ENCODE peak calls at places on chromosomes 16 and 17, in eight cellular contexts. B is neuronal stem cell, U is HCT116, G is prostate gland, L is testis, Y is lung, A is heart right ventricle, K is aorta. O is an unnamed sample.

GRCh38 chr16:51243836-51244483 is 92.9 kb upstream of the SALL1 start:
- DNase-seq in L (no peak), Y (no peak), B (no peak), A (no peak), U (no peak), G (no peak), K (no peak), O (no peak)

GRCh38 chr17:41049110-41049509 is 2.0 kb upstream of the KRTAP2-1 start:
- DNase-seq in L (no peak), B (no peak), A (no peak), U (no peak), G (no peak), Y (no peak), K (no peak), O (no peak)

GRCh38 chr17:69857412-69857835 is 217.6 kb upstream of the KCNJ16 start:
- DNase-seq in B (no peak), U (peak), Y (no peak), G (no peak), L (no peak), A (no peak), K (no peak), O (no peak)

GRCh38 chr16:67017810-67018488 is 11.0 kb upstream of the CBFB start:
- DNase-seq in G (peak), K (peak), L (peak), Y (peak), B (peak), A (peak), U (peak), O (peak)

GRCh38 chr16:85657267-85657650 is 31.5 kb downstream of the GINS2 start:
- DNase-seq in G (no peak), U (no peak), L (no peak), Y (no peak), B (no peak), K (no peak), A (no peak), O (no peak)

GRCh38 chr17:797236-797635 is 15.1 kb downstream of the MRM3 start:
- DNase-seq in K (peak), U (no peak), B (no peak), Y (no peak), A (no peak), G (no peak), L (no peak), O (no peak)

GRCh38 chr16:82653550-82654511 is 27.1 kb downstream of the CDH13 start:
- DNase-seq in G (no peak), B (no peak), K (no peak), Y (no peak), U (peak), A (no peak), L (no peak), O (peak)

GRCh38 chr17:82384730-82385429 is 13.3 kb downstream of the UTS2R start:
- DNase-seq in U (no peak), Y (peak), B (no peak), K (peak), G (peak), L (peak), A (peak), O (peak)

GRCh38 chr16:5678371-5678770 is 580.8 kb upstream of the EEF2KMT start:
- DNase-seq in L (no peak), G (no peak), A (no peak), B (peak), Y (no peak), K (no peak), U (no peak), O (no peak)

GRCh38 chr16:51290886-51291285 is 139.8 kb upstream of the SALL1 start:
- DNase-seq in U (no peak), Y (no peak), G (no peak), A (no peak), B (no peak), L (no peak), K (no peak), O (no peak)

GRCh38 chr17:11996722-11997146 is 541 bp downstream of the ZNF18 start:
- DNase-seq in A (no peak), U (peak), L (peak), K (no peak), B (no peak), Y (no peak), G (peak), O (peak)

GRCh38 chr17:83113792-83114191 is 34.4 kb downstream of the METRNL start:
- DNase-seq in B (no peak), G (no peak), A (no peak), Y (no peak), L (no peak), K (no peak), U (no peak), O (no peak)

GRCh38 chr16:11089504-11090124 is 145.2 kb downstream of the CLEC16A start:
- DNase-seq in L (no peak), A (no peak), Y (peak), B (no peak), U (no peak), G (no peak), K (no peak), O (no peak)

GRCh38 chr16:87661561-87661960 is 59.3 kb downstream of the JPH3 start:
- DNase-seq in A (peak), Y (no peak), U (no peak), B (peak), L (peak), K (no peak), G (no peak), O (peak)

GRCh38 chr17:13346996-13347762 is 254.6 kb downstream of the HS3ST3A1 start:
- DNase-seq in L (no peak), K (no peak), Y (no peak), A (no peak), B (no peak), G (no peak), U (peak), O (peak)

GRCh38 chr16:11671676-11672075 is 3.4 kb downstream of the SNN start:
- DNase-seq in A (no peak), G (no peak), B (no peak), U (no peak), L (no peak), Y (no peak), K (peak), O (no peak)

GRCh38 chr16:29662729-29663019 is 373 bp upstream of the SPN start:
- DNase-seq in L (no peak), G (no peak), U (no peak), Y (no peak), A (no peak), B (no peak), K (no peak), O (no peak)

GRCh38 chr16:50591800-50592771 is 43.9 kb downstream of the NKD1 start:
- DNase-seq in Y (no peak), G (peak), B (no peak), U (no peak), L (peak), K (peak), A (peak), O (no peak)

GRCh38 chr17:82848022-82848592 is 8.3 kb upstream of the ZNF750 start:
- DNase-seq in L (no peak), K (peak), B (no peak), U (no peak), G (peak), Y (peak), A (peak), O (no peak)

GRCh38 chr17:55265434-55266021 is 768 bp downstream of the HLF start:
- DNase-seq in A (peak), U (no peak), L (peak), G (no peak), K (peak), Y (no peak), B (no peak), O (no peak)

GRCh38 chr17:45171338-45172231 is 9.9 kb downstream of the HEXIM2 start:
- DNase-seq in B (no peak), G (peak), K (peak), A (no peak), L (no peak), U (no peak), Y (peak), O (peak)
- H3K27ac ChIP-seq in B (peak), G (peak), K (peak), A (peak), L (peak), U (peak), Y (peak), O (peak)

DNA sequence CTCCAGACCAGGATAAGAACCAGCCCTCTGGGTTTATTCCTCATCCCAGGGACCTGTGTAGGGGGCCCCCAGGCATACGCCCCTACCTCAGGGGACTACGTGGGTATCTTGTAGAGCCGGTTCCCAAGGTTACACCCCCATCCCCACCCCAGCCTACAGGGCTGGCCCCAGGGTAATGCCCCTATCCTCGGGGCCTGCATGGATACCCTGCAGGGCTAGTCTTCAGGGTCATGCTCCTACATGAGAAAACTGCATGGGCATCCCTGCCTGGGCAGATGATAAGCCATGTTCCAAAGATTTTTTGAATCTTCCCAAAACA is 14.2 kb downstream of the HDAC5 start:
- DNase-seq in Y (no peak), A (no peak), L (no peak), U (no peak), G (no peak), K (no peak), B (no peak), O (no peak)
- H3K27ac ChIP-seq in Y (peak), A (peak), L (peak), U (peak), G (peak), K (peak), B (no peak), O (no peak)

GRCh38 chr17:57585341-57586098 is 159.6 kb downstream of the CCDC182 start:
- DNase-seq in L (peak), A (no peak), Y (no peak), U (no peak), B (no peak), K (no peak), G (no peak), O (no peak)
- H3K27ac ChIP-seq in L (no peak), A (no peak), Y (no peak), U (no peak), B (no peak), K (no peak), G (no peak), O (no peak)

DNA sequence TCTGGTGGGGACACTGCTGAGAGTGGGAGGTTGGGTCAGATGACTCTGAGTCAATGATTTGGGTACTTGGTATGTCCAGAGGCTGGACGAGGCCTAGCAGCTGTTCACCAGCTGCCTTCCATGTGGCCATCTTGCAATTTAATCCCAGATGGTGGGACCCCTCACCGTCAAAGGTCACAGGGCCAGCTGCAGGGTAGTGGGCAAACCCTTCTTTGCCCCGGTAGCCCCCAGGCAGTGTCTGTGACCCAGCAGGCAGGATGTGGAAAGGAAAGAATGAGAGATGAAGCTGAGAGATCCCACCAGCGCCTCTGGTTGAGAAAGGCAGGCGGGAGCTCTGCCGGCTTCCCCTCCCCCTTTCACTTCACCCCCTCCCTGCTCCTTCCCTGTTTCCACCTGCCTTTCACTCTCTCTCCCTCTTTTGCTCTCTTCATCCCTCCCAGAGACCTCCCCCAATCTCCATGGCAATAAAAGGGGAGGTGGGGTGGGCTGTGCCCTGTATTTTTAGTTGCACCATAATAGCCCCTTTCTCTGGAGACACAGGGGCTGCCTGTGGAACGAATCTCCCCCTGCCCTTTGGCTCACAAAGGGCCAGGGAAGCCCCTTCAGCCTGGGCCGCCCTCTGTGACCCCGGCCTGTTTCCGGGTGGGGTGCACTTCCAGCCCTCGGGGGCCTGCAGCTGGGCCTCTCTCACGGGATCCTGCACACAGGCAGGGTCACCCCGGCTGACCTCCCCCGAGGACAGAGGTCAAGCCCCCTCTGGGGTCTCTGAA is 20.2 kb downstream of the CDK5RAP3 start:
- DNase-seq in K (no peak), U (no peak), G (no peak), L (no peak), Y (no peak), A (no peak), B (peak), O (no peak)
- H3K27ac ChIP-seq in K (no peak), U (no peak), G (no peak), L (no peak), Y (no peak), A (no peak), B (peak), O (no peak)

GRCh38 chr17:78372811-78373210 is 5.6 kb upstream of the PGS1 start:
- DNase-seq in Y (no peak), K (no peak), A (peak), U (no peak), B (no peak), G (no peak), L (no peak), O (no peak)
- H3K27ac ChIP-seq in Y (no peak), K (no peak), A (no peak), U (no peak), B (peak), G (no peak), L (no peak), O (no peak)

GRCh38 chr16:89697616-89698331 is 3.7 kb downstream of the SPATA2L start:
- DNase-seq in Y (no peak), G (no peak), K (no peak), B (no peak), A (no peak), L (no peak), U (no peak), O (no peak)

GRCh38 chr16:89701425-89702406 is at the start of gene SPATA2L:
- DNase-seq in Y (peak), A (peak), B (peak), K (peak), L (peak), G (peak), U (peak), O (peak)

GRCh38 chr16:89697161-89697615 is 4.3 kb downstream of the SPATA2L start:
- DNase-seq in B (no peak), K (no peak), L (no peak), A (no peak), G (no peak), Y (no peak), U (no peak), O (no peak)

GRCh38 chr16:89700649-89701424 is 668 bp downstream of the SPATA2L start:
- DNase-seq in B (no peak), A (no peak), U (no peak), G (peak), L (peak), K (no peak), Y (no peak), O (no peak)

DNA sequence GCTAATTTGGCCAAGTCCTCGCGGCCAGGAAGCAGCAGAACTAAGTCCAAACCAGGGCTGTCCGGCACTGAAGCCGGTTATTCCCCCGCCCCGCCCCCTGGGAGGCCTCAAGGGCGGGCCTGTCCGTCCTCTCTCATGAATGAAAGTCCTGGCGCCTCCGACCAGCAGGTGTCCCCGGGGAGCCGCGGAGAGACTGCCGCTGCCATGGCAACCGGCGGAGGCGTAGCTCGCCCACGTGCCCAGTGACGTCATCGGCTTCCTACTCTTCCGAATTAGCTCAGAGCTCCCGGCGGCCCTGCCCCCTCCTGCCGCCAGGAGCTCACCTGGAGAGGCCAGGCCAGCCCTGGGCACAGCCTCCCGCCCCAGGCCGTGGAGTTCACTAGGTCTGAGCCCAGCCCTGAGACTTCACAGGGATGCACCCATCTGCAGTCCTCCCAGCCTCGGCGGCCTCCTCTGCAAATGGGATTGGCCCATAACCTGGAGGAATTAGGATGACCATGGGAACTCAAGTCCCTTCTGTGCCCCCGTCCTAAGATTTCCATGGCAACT is 1.3 kb downstream of the SPATA2L start:
- DNase-seq in K (peak), B (peak), A (peak), Y (peak), G (peak), L (peak), U (peak), O (peak)
- H3K27ac ChIP-seq in K (no peak), B (peak), A (peak), Y (no peak), G (peak), L (peak), U (peak), O (no peak)

GRCh38 chr16:49462356-49462988 is 88.9 kb downstream of the C16orf78 start:
- DNase-seq in B (no peak), A (no peak), G (no peak), K (no peak), Y (no peak), L (no peak), U (no peak), O (no peak)

GRCh38 chr16:49462989-49463371 is 89.4 kb downstream of the C16orf78 start:
- DNase-seq in Y (no peak), G (no peak), U (no peak), A (no peak), B (no peak), L (no peak), K (no peak), O (no peak)

GRCh38 chr16:49464093-49464492 is 90.5 kb downstream of the C16orf78 start:
- DNase-seq in G (no peak), K (no peak), U (no peak), B (no peak), A (no peak), L (no peak), Y (no peak), O (no peak)

GRCh38 chr16:49464877-49465504 is 91.4 kb downstream of the C16orf78 start:
- DNase-seq in G (no peak), Y (peak), A (no peak), B (peak), U (no peak), L (peak), K (no peak), O (no peak)

DNA sequence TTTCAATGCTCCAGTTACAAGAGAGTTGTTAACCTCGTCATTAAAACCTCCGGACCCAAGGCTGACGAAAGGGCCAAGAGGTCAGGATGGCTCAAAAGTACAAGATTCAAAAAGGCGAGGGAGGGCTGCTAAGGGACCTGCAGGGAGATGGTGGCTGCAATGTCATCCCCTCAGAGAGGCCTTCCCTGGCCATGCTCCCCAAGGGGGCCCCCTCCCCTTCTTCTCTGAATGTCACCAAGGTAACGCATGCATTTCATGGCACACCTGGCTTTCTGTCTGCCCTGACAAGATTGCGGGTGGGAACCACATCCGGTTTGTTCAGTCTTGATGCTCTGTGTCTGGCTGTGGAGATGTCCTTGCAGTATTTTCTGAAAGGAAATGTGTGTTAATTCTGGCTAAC is 89.9 kb downstream of the C16orf78 start:
- DNase-seq in G (no peak), Y (no peak), A (no peak), L (no peak), K (no peak), U (no peak), B (peak), O (no peak)
- H3K27ac ChIP-seq in G (no peak), Y (no peak), A (no peak), L (no peak), K (no peak), U (no peak), B (peak), O (no peak)

GRCh38 chr17:37490638-37491614 is 1.2 kb downstream of the DUSP14 start:
- DNase-seq in A (no peak), G (peak), K (peak), U (peak), L (peak), B (peak), Y (no peak), O (peak)

GRCh38 chr17:37493249-37494027 is 3.7 kb downstream of the DUSP14 start:
- DNase-seq in U (peak), G (no peak), L (no peak), B (no peak), A (no peak), Y (no peak), K (no peak), O (peak)

GRCh38 chr17:37494401-37494831 is 4.7 kb downstream of the DUSP14 start:
- DNase-seq in L (peak), G (no peak), U (no peak), A (no peak), B (no peak), K (no peak), Y (no peak), O (no peak)

GRCh38 chr17:37492167-37492566 is 2.5 kb downstream of the DUSP14 start:
- DNase-seq in G (no peak), B (no peak), L (no peak), Y (no peak), K (no peak), A (no peak), U (no peak), O (no peak)

GRCh38 chr17:37494971-37495370 is 5.3 kb downstream of the DUSP14 start:
- DNase-seq in K (no peak), B (no peak), L (no peak), A (no peak), Y (no peak), U (no peak), G (no peak), O (no peak)
- H3K27ac ChIP-seq in K (no peak), B (no peak), L (no peak), A (no peak), Y (no peak), U (no peak), G (no peak), O (no peak)